ENCODE peak calls at places on chromosomes 4 and X, in six cellular contexts. One of them, this sample, is unnamed.

GRCh38 chrX:100408643-100409315 is 1.3 kb downstream of the PCDH19 start:
- DNase-seq in IMR-90: no peak
- DNase-seq in trophoblast cell: no peak
- DNase-seq in H9: peak
- DNase-seq in H1: peak
- DNase-seq in neuronal stem cell: no peak
- DNase-seq in this sample: no peak

GRCh38 chr4:119858176-119858575 is 208.5 kb downstream of the MAD2L1 start:
- DNase-seq in IMR-90: peak
- DNase-seq in trophoblast cell: no peak
- DNase-seq in H9: no peak
- DNase-seq in H1: no peak
- DNase-seq in neuronal stem cell: no peak
- DNase-seq in this sample: peak

GRCh38 chrX:107355533-107355932 is 93.9 kb upstream of the FRMPD3 start:
- DNase-seq in IMR-90: no peak
- DNase-seq in trophoblast cell: no peak
- DNase-seq in H9: peak
- DNase-seq in H1: no peak
- DNase-seq in neuronal stem cell: peak
- DNase-seq in this sample: no peak

GRCh38 chrX:38117485-38117884 is 103.2 kb downstream of the SRPX start:
- DNase-seq in IMR-90: peak
- DNase-seq in trophoblast cell: no peak
- DNase-seq in H9: no peak
- DNase-seq in H1: no peak
- DNase-seq in neuronal stem cell: no peak
- DNase-seq in this sample: no peak

GRCh38 chr4:952881-953573 is 20.3 kb downstream of the DGKQ start:
- DNase-seq in IMR-90: no peak
- DNase-seq in trophoblast cell: no peak
- DNase-seq in H9: no peak
- DNase-seq in H1: no peak
- DNase-seq in neuronal stem cell: no peak
- DNase-seq in this sample: no peak

GRCh38 chr4:146486565-146486964 is 35.2 kb downstream of the SLC10A7 start:
- DNase-seq in IMR-90: no peak
- DNase-seq in trophoblast cell: no peak
- DNase-seq in H9: no peak
- DNase-seq in H1: no peak
- DNase-seq in neuronal stem cell: no peak
- DNase-seq in this sample: no peak

GRCh38 chrX:109732319-109732779 is 708 bp downstream of the ACSL4 start:
- DNase-seq in IMR-90: peak
- DNase-seq in trophoblast cell: no peak
- DNase-seq in H9: peak
- DNase-seq in H1: peak
- DNase-seq in neuronal stem cell: no peak
- DNase-seq in this sample: peak

GRCh38 chrX:73468376-73468775 is 21.5 kb downstream of the CDX4 start:
- DNase-seq in IMR-90: no peak
- DNase-seq in trophoblast cell: no peak
- DNase-seq in H9: no peak
- DNase-seq in H1: no peak
- DNase-seq in neuronal stem cell: no peak
- DNase-seq in this sample: no peak

GRCh38 chrX:68897118-68897517 is 68.3 kb downstream of the EFNB1 start:
- DNase-seq in IMR-90: no peak
- DNase-seq in trophoblast cell: no peak
- DNase-seq in H9: no peak
- DNase-seq in H1: no peak
- DNase-seq in neuronal stem cell: no peak
- DNase-seq in this sample: no peak

GRCh38 chrX:32455704-32456103 is 755.6 kb downstream of the DMD start:
- DNase-seq in IMR-90: no peak
- DNase-seq in trophoblast cell: no peak
- DNase-seq in H9: no peak
- DNase-seq in H1: no peak
- DNase-seq in neuronal stem cell: no peak
- DNase-seq in this sample: no peak

GRCh38 chr4:77500801-77501200 is 104.8 kb upstream of the CXCL13 start:
- DNase-seq in IMR-90: no peak
- DNase-seq in trophoblast cell: no peak
- DNase-seq in H9: no peak
- DNase-seq in H1: no peak
- DNase-seq in neuronal stem cell: no peak
- DNase-seq in this sample: no peak

GRCh38 chrX:42992199-42992943 is 214.4 kb upstream of the PPP1R2C start:
- DNase-seq in IMR-90: no peak
- DNase-seq in trophoblast cell: no peak
- DNase-seq in H9: no peak
- DNase-seq in H1: no peak
- DNase-seq in neuronal stem cell: no peak
- DNase-seq in this sample: peak

GRCh38 chr4:1249731-1250526 is 999 bp upstream of the CTBP1 start:
- DNase-seq in IMR-90: no peak
- DNase-seq in trophoblast cell: peak
- DNase-seq in H9: peak
- DNase-seq in H1: peak
- DNase-seq in neuronal stem cell: no peak
- DNase-seq in this sample: peak

GRCh38 chrX:41923925-41924693 is 755 bp upstream of the CASK start:
- DNase-seq in IMR-90: peak
- DNase-seq in trophoblast cell: peak
- DNase-seq in H9: peak
- DNase-seq in H1: no peak
- DNase-seq in neuronal stem cell: no peak
- DNase-seq in this sample: peak

GRCh38 chr4:40998680-40999358 is 215.5 kb downstream of the APBB2 start:
- DNase-seq in IMR-90: peak
- DNase-seq in trophoblast cell: no peak
- DNase-seq in H9: no peak
- DNase-seq in H1: no peak
- DNase-seq in neuronal stem cell: no peak
- DNase-seq in this sample: peak

GRCh38 chrX:46913710-46914109 is 1.5 kb downstream of the JADE3 start:
- DNase-seq in IMR-90: peak
- DNase-seq in trophoblast cell: peak
- DNase-seq in H9: no peak
- DNase-seq in H1: no peak
- DNase-seq in neuronal stem cell: peak
- DNase-seq in this sample: peak

GRCh38 chrX:39903937-39904336 is 193.8 kb downstream of the BCOR start:
- DNase-seq in IMR-90: peak
- DNase-seq in trophoblast cell: no peak
- DNase-seq in H9: no peak
- DNase-seq in H1: no peak
- DNase-seq in neuronal stem cell: no peak
- DNase-seq in this sample: no peak

DNA sequence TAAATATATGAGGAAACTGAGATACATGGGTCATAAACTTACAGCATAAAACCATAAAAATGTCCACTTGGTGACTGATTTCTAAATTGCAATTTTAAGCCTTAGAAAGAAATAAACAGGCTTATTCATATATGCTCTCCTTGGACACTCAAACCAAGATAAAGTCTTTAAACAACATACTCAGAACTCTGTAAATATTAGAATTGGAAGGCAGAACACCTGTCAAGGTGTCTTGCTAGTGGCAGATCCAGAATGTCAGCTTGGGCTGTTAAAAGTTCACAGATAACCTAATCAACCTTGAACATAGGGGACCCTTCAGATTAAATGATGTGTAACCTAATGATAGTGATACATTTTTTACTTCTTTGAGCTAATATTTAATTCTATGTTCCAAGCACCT is 208.1 kb upstream of the ARSJ start:
- DNase-seq in IMR-90: no peak
- DNase-seq in trophoblast cell: no peak
- DNase-seq in H9: no peak
- DNase-seq in H1: no peak
- DNase-seq in neuronal stem cell: no peak
- DNase-seq in this sample: no peak
- H3K27ac ChIP-seq in IMR-90: no peak
- H3K27ac ChIP-seq in trophoblast cell: no peak
- H3K27ac ChIP-seq in H9: no peak
- H3K27ac ChIP-seq in H1: no peak
- H3K27ac ChIP-seq in neuronal stem cell: no peak
- H3K27ac ChIP-seq in this sample: no peak

DNA sequence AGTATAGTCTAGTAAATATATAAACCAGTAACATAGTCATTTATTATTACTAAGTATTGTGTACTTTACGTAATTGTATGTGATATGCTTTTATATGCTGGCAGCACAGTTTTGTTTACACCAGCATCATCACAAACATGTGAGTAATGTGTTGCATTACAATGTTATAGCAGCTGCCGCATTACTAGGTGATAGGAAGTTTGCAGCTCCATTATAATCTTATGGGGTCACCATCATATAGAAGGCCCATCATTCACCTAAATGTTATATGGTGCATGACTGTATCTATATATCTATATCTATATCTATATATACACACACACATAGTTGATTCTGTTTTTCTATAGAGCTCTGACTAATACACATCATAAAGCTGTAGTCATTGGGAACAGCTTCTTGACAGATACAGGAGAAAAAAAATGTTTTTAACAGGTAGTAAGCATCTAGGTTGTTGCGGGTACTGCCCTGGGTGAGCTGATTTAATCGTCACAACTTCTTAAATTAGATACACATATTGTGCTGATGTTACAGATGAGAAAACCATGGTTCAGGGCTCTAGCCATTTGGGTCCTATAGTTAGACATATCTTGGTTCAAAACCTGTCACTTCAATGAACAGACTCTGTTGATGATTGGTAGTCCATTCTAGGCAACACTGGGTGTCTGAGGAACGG is 77.9 kb downstream of the CLNK start:
- DNase-seq in IMR-90: peak
- DNase-seq in trophoblast cell: peak
- DNase-seq in H9: no peak
- DNase-seq in H1: no peak
- DNase-seq in neuronal stem cell: no peak
- DNase-seq in this sample: peak
- H3K14ac ChIP-seq in IMR-90: peak
- H3K14ac ChIP-seq in trophoblast cell: no peak
- H3K14ac ChIP-seq in H9: no peak
- H3K14ac ChIP-seq in H1: no peak
- H3K14ac ChIP-seq in neuronal stem cell: no peak
- H3K14ac ChIP-seq in this sample: no peak

DNA sequence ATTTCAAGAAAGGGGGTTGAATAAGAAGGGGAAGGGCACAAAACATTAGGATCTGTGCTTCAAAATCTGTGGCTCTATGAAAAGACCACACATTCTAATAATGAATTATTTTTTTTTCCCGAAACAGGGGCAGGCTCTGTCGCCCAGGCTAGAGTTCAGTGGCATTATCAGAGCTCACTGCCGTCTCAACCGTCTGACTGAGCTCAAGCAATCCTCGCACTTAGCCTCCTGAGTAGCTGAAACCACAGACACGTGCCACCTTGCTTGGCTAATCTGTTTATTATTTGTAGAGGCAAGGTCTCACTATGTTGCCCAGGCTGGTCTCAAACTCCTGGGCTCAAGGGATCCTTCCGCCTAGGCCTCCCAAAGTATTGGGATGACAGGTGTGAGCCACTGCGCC is 33.4 kb downstream of the ACSL1 start:
- DNase-seq in IMR-90: no peak
- DNase-seq in trophoblast cell: no peak
- DNase-seq in H9: no peak
- DNase-seq in H1: no peak
- DNase-seq in neuronal stem cell: no peak
- DNase-seq in this sample: peak
- H3K27ac ChIP-seq in IMR-90: no peak
- H3K27ac ChIP-seq in trophoblast cell: no peak
- H3K27ac ChIP-seq in H9: no peak
- H3K27ac ChIP-seq in H1: no peak
- H3K27ac ChIP-seq in neuronal stem cell: no peak
- H3K27ac ChIP-seq in this sample: peak

GRCh38 chr4:181799670-181800069 is 443.5 kb upstream of the TENM3 start:
- DNase-seq in IMR-90: no peak
- DNase-seq in trophoblast cell: no peak
- DNase-seq in H9: no peak
- DNase-seq in H1: no peak
- DNase-seq in neuronal stem cell: no peak
- DNase-seq in this sample: no peak
- H3K14ac ChIP-seq in IMR-90: no peak
- H3K14ac ChIP-seq in trophoblast cell: no peak
- H3K14ac ChIP-seq in H9: no peak
- H3K14ac ChIP-seq in H1: no peak
- H3K14ac ChIP-seq in neuronal stem cell: no peak
- H3K14ac ChIP-seq in this sample: no peak

DNA sequence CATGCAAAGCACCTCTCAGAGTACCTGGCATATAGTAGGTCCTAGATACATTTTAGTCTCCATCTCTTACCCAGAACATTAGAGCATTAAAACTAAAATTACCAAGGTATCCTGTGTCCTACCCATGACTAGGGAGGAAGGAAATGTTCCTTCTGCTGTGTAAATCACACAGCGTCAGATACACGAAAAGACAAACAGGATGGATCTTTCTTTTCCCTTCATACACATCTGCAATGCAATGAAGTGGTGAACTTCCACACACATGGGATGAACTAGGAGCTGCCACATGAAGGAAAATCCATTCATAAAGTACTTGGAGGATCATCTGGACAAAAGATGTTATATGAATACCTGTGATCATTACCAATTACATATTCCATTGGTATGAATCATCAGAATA is 46.3 kb downstream of the LDB2 start:
- DNase-seq in IMR-90: peak
- DNase-seq in trophoblast cell: no peak
- DNase-seq in H9: no peak
- DNase-seq in H1: no peak
- DNase-seq in neuronal stem cell: no peak
- DNase-seq in this sample: no peak
- H3K27ac ChIP-seq in IMR-90: peak
- H3K27ac ChIP-seq in trophoblast cell: no peak
- H3K27ac ChIP-seq in H9: no peak
- H3K27ac ChIP-seq in H1: no peak
- H3K27ac ChIP-seq in neuronal stem cell: no peak
- H3K27ac ChIP-seq in this sample: no peak

DNA sequence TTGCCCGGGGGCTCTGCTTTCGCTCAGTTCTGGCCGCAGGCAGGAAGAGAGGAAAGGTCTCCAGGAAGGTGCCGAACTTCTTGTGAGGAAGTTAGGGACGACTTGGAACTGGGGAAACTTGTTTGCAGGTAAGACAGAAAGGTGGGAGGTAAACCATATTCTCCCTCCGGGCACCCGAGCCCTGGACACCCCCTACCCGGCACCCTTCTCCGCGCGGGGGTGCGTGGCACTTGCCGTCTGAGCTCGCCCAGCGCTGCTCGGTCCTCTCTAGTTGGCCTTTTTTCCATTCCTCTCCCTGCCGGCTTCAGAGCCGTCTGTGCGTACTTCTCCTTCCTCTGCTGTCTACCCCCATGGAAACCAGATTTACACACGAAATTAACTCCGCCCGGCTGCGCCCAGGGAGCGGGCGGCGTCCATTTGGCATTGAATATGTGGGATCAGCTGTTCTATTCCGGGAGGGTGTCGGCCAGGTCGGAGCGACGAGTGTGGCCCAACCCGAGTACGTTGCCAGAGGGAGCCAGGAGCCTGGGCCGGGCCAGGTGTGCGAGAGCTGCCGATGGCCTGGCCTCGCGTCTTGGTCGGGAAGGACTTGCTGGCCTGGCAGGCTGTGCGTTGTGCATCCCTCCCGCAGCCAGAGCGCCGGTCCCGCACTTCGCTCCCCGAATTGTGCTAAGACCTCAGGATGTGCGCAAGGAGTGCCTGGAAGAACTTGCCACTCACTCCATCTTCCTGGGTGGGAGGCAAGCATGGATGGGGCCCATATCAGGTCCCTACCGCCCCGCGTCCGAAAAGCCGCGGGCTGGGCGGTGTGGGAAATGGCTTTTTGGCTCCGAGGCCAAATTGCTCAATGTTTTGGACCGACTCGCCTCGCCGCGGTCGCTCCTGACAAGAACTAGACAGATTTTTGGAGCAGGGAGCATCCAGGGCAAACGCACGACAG is 1.7 kb downstream of the PDGFRA start:
- DNase-seq in IMR-90: no peak
- DNase-seq in trophoblast cell: no peak
- DNase-seq in H9: peak
- DNase-seq in H1: peak
- DNase-seq in neuronal stem cell: peak
- DNase-seq in this sample: peak
- H3K14ac ChIP-seq in IMR-90: peak
- H3K14ac ChIP-seq in trophoblast cell: peak
- H3K14ac ChIP-seq in H9: no peak
- H3K14ac ChIP-seq in H1: no peak
- H3K14ac ChIP-seq in neuronal stem cell: peak
- H3K14ac ChIP-seq in this sample: peak

This sample was measured in mesenchymal stem cell.